ENCODE peak calls at places on chromosomes 3 and 15, in five cellular contexts. One of them, this sample, is unnamed.
A peak's percentile ranks its signal among the peaks of the same experiment; 100 is the strongest.

GRCh38 chr3:1404270-1404669 is 311.4 kb downstream of the CNTN6 start:
- DNase-seq in BE2C: peak; percentile 4
- DNase-seq in Caco-2: no peak
- DNase-seq in right cardiac atrium: no peak
- DNase-seq in AG04450: no peak
- DNase-seq in this sample: no peak

GRCh38 chr15:34987623-34987981 is 485 bp downstream of the ZNF770 start:
- DNase-seq in AG04450: no peak
- DNase-seq in Caco-2: no peak
- DNase-seq in BE2C: no peak
- DNase-seq in right cardiac atrium: no peak
- DNase-seq in this sample: no peak

GRCh38 chr3:177199206-177199765 is 2.0 kb upstream of the TBL1XR1 start:
- DNase-seq in BE2C: no peak
- DNase-seq in Caco-2: no peak
- DNase-seq in AG04450: no peak
- DNase-seq in right cardiac atrium: no peak
- DNase-seq in this sample: no peak

GRCh38 chr3:105813710-105814109 is 55.1 kb downstream of the CBLB start:
- DNase-seq in AG04450: no peak
- DNase-seq in right cardiac atrium: no peak
- DNase-seq in BE2C: no peak
- DNase-seq in Caco-2: no peak
- DNase-seq in this sample: no peak

GRCh38 chr15:32994810-32995424 is 199.6 kb downstream of the FMN1 start:
- DNase-seq in Caco-2: no peak
- DNase-seq in BE2C: no peak
- DNase-seq in right cardiac atrium: no peak
- DNase-seq in AG04450: no peak
- DNase-seq in this sample: no peak

GRCh38 chr15:59545573-59545972 is 66.0 kb upstream of the GCNT3 start:
- DNase-seq in right cardiac atrium: no peak
- DNase-seq in Caco-2: no peak
- DNase-seq in AG04450: no peak
- DNase-seq in BE2C: no peak
- DNase-seq in this sample: no peak

GRCh38 chr3:9955067-9955502 is 2.9 kb upstream of the PRRT3 start:
- DNase-seq in AG04450: no peak
- DNase-seq in right cardiac atrium: no peak
- DNase-seq in Caco-2: no peak
- DNase-seq in BE2C: peak; percentile 24
- DNase-seq in this sample: no peak

GRCh38 chr3:72193768-72194463 is 409.0 kb upstream of the PROK2 start:
- DNase-seq in AG04450: no peak
- DNase-seq in Caco-2: no peak
- DNase-seq in right cardiac atrium: no peak
- DNase-seq in BE2C: no peak
- DNase-seq in this sample: no peak

GRCh38 chr3:191290311-191291025 is 38.7 kb upstream of the CCDC50 start:
- DNase-seq in right cardiac atrium: no peak
- DNase-seq in BE2C: no peak
- DNase-seq in AG04450: no peak
- DNase-seq in Caco-2: no peak
- DNase-seq in this sample: no peak

GRCh38 chr3:101690972-101691371 is 4.5 kb upstream of the RPL24 start:
- DNase-seq in AG04450: no peak
- DNase-seq in right cardiac atrium: no peak
- DNase-seq in Caco-2: no peak
- DNase-seq in BE2C: no peak
- DNase-seq in this sample: no peak
- H3K9me3 ChIP-seq in AG04450: no peaks in the 10 kb centered on the region
- H3K9me3 ChIP-seq in right cardiac atrium: no peaks in the 10 kb centered on the region
- H3K9me3 ChIP-seq in Caco-2: no peaks in the 10 kb centered on the region
- H3K9me3 ChIP-seq in BE2C: no peaks in the 10 kb centered on the region
- H3K9me3 ChIP-seq in this sample: no peaks in the 10 kb centered on the region

DNA sequence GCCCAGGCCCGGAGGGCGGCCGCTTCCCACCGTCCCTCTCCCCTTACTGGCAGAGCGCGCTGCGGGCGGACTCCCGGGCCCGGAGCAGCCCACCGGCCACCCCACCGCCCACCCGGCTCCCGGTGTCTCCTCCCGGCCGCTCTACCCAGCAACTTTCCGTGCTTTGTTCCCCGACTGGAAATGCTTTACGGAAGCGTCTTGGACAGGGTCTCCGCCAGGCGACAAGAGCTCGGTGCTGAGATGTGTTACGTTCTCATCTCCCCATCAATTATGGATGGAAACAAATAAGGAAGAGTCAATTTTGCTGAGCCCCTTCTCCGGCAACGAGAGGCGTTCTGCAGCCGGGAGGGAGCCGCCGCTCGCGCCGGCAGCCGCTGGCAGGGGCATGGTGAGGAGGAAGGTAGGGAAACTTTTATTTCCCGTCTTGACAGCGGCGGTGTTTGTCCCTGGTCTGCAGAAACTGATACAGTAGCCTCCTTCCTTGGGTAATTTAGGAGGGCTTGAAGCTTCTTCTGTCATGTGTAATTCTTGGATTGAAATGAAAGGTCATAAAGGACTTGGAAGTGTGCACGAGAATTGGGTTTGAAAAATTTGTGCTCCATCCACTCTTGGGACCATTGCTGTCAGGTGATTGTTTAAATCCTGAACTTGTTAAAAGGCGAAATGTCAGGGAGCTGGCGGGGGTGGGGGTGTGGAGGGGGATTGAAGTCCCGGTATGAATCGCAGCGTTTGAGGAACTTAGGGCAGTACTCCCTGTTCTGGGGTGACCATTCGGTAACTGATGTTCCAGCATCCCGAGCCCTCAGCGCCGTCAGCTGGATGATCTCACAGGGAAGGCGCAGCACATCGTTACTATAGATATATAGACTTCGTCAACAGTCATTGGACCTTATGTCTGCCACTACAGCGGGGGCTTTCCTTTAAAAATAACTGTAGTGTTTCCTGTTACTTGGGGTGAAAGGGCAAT is 1.5 kb downstream of the SEMA6D start:
- DNase-seq in AG04450: no peak
- DNase-seq in right cardiac atrium: peak; percentile 57
- DNase-seq in Caco-2: no peak
- DNase-seq in BE2C: no peak
- DNase-seq in this sample: no peak
- H3K4me3 ChIP-seq in AG04450: peak overlapping the region; percentile 74
- H3K4me3 ChIP-seq in right cardiac atrium: peak overlapping the region; percentile 96
- H3K4me3 ChIP-seq in Caco-2: no peak overlapping the region
- H3K4me3 ChIP-seq in BE2C: peak overlapping the region; percentile 79
- H3K4me3 ChIP-seq in this sample: peak overlapping the region; percentile 74

DNA sequence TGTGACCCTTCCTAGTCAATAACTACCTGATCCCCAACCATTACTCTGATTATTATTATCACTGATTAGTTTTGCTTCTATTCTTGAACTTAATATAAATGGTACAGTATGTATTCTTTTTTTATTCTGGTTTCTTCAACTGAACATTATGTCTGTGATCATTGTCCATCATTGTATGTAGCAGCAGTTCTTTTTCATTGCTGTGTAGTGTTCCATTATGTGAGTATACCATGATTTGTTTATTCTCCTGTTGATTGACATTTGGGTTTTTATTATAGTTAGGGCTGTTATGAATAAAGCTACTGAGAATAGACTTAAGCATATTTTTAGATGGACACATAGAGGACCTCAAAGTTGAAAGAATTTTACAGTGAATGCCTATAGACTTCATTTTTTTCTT is 2.7 kb downstream of the KIF15 start:
- DNase-seq in Caco-2: no peak
- DNase-seq in BE2C: no peak
- DNase-seq in right cardiac atrium: no peak
- DNase-seq in AG04450: no peak
- DNase-seq in this sample: no peak
- H3K9me3 ChIP-seq in Caco-2: peaks cover 7% of the 10 kb centered on the region
- H3K9me3 ChIP-seq in BE2C: no peaks in the 10 kb centered on the region
- H3K9me3 ChIP-seq in right cardiac atrium: no peaks in the 10 kb centered on the region
- H3K9me3 ChIP-seq in AG04450: peaks cover 17% of the 10 kb centered on the region
- H3K9me3 ChIP-seq in this sample: peaks cover 4% of the 10 kb centered on the region

GRCh38 chr3:126181398-126181725 is 976 bp upstream of the ALDH1L1 start:
- DNase-seq in AG04450: no peak
- DNase-seq in Caco-2: no peak
- DNase-seq in right cardiac atrium: no peak
- DNase-seq in BE2C: no peak
- DNase-seq in this sample: no peak
- H3K4me3 ChIP-seq in AG04450: no peak overlapping the region
- H3K4me3 ChIP-seq in Caco-2: no peak overlapping the region
- H3K4me3 ChIP-seq in right cardiac atrium: no peak overlapping the region
- H3K4me3 ChIP-seq in BE2C: no peak overlapping the region
- H3K4me3 ChIP-seq in this sample: no peak overlapping the region

GRCh38 chr3:155236473-155236872 is 57.0 kb downstream of the STRIT1 start:
- DNase-seq in Caco-2: no peak
- DNase-seq in AG04450: no peak
- DNase-seq in BE2C: no peak
- DNase-seq in right cardiac atrium: no peak
- DNase-seq in this sample: no peak
- H3K9me3 ChIP-seq in Caco-2: no peaks in the 10 kb centered on the region
- H3K9me3 ChIP-seq in AG04450: no peaks in the 10 kb centered on the region
- H3K9me3 ChIP-seq in BE2C: no peaks in the 10 kb centered on the region
- H3K9me3 ChIP-seq in right cardiac atrium: no peaks in the 10 kb centered on the region
- H3K9me3 ChIP-seq in this sample: no peaks in the 10 kb centered on the region

GRCh38 chr15:77631790-77632551 is 741 bp downstream of the LINGO1 start:
- DNase-seq in AG04450: no peak
- DNase-seq in Caco-2: no peak
- DNase-seq in BE2C: peak; percentile 41
- DNase-seq in right cardiac atrium: peak; percentile 67
- DNase-seq in this sample: no peak

GRCh38 chr15:77630956-77631789 is 1.5 kb downstream of the LINGO1 start:
- DNase-seq in right cardiac atrium: peak; percentile 61
- DNase-seq in AG04450: no peak
- DNase-seq in Caco-2: no peak
- DNase-seq in BE2C: no peak
- DNase-seq in this sample: no peak

GRCh38 chr15:77628010-77628409 is 4.7 kb downstream of the LINGO1 start:
- DNase-seq in AG04450: no peak
- DNase-seq in right cardiac atrium: no peak
- DNase-seq in BE2C: no peak
- DNase-seq in Caco-2: no peak
- DNase-seq in this sample: no peak

GRCh38 chr15:77629070-77630030 is 3.4 kb downstream of the LINGO1 start:
- DNase-seq in BE2C: peak; percentile 65
- DNase-seq in Caco-2: no peak
- DNase-seq in right cardiac atrium: peak; percentile 14
- DNase-seq in AG04450: no peak
- DNase-seq in this sample: no peak

GRCh38 chr15:77630064-77630463 is 2.6 kb downstream of the LINGO1 start:
- DNase-seq in AG04450: no peak
- DNase-seq in right cardiac atrium: no peak
- DNase-seq in BE2C: no peak
- DNase-seq in Caco-2: no peak
- DNase-seq in this sample: no peak
- H3K4me3 ChIP-seq in AG04450: no peak overlapping the region
- H3K4me3 ChIP-seq in right cardiac atrium: no peak overlapping the region
- H3K4me3 ChIP-seq in BE2C: no peak overlapping the region
- H3K4me3 ChIP-seq in Caco-2: no peak overlapping the region
- H3K4me3 ChIP-seq in this sample: no peak overlapping the region